ENCODE peak calls at places on chromosomes 16 and 17, in six cellular contexts. Y is right atrium auricular region, L is HEK293T, F is mammary epithelial cell, M is GM20000, P is 8988T. C is an unnamed sample.

GRCh38 chr17:1438593-1439083 is 17.4 kb downstream of the CRK start:
- DNase-seq in Y (no peak), L (no peak), F (no peak), M (no peak), P (no peak), C (peak)

GRCh38 chr16:76639685-76640289 is 362.6 kb downstream of the CNTNAP4 start:
- DNase-seq in Y (no peak), L (peak), F (peak), M (no peak), P (no peak), C (peak)

GRCh38 chr17:74971842-74972106 is 785 bp downstream of the HID1 start:
- DNase-seq in Y (no peak), L (no peak), F (no peak), M (peak), P (no peak), C (no peak)

GRCh38 chr17:61461586-61461966 is 9.4 kb downstream of the TBX4 start:
- DNase-seq in Y (no peak), L (no peak), F (no peak), M (no peak), P (no peak), C (no peak)

GRCh38 chr17:78661092-78661770 is 84.0 kb upstream of the DNAH17 start:
- DNase-seq in Y (no peak), L (no peak), F (peak), M (no peak), P (no peak), C (peak)

GRCh38 chr17:81285179-81285878 is 9.8 kb downstream of the SLC38A10 start:
- DNase-seq in Y (peak), L (no peak), F (no peak), M (peak), P (no peak), C (no peak)

GRCh38 chr17:55334285-55334684 is 69.5 kb downstream of the HLF start:
- DNase-seq in Y (no peak), L (no peak), F (no peak), M (no peak), P (no peak), C (no peak)

GRCh38 chr17:53646835-53647234 is 175.9 kb upstream of the KIF2B start:
- DNase-seq in Y (no peak), L (no peak), F (no peak), M (no peak), P (no peak), C (no peak)

GRCh38 chr16:79008036-79008868 is 592.3 kb downstream of the MAF start:
- DNase-seq in Y (no peak), L (no peak), F (no peak), M (no peak), P (no peak), C (no peak)

GRCh38 chr17:48374650-48375230 is 55.3 kb downstream of the SKAP1 start:
- DNase-seq in Y (no peak), L (peak), F (peak), M (peak), P (peak), C (no peak)

GRCh38 chr16:78122774-78123315 is 23.4 kb downstream of the WWOX start:
- DNase-seq in Y (no peak), L (peak), F (peak), M (peak), P (no peak), C (peak)

GRCh38 chr17:71084219-71084618 is 914.9 kb downstream of the KCNJ2 start:
- DNase-seq in Y (no peak), L (peak), F (peak), M (no peak), P (no peak), C (no peak)

GRCh38 chr17:78973196-78973595 is 6.5 kb downstream of the LGALS3BP start:
- DNase-seq in Y (no peak), L (no peak), F (no peak), M (no peak), P (no peak), C (no peak)

GRCh38 chr16:56488035-56488434 is 31.8 kb downstream of the BBS2 start:
- DNase-seq in Y (no peak), L (no peak), F (no peak), M (no peak), P (no peak), C (no peak)

GRCh38 chr17:60678118-60678444 is 430 bp downstream of the BCAS3 start:
- DNase-seq in Y (no peak), L (peak), F (no peak), M (peak), P (no peak), C (no peak)

GRCh38 chr17:49597928-49598655 is 22.4 kb downstream of the NXPH3 start:
- DNase-seq in Y (no peak), L (no peak), F (no peak), M (no peak), P (no peak), C (no peak)

GRCh38 chr17:7742729-7743128 is 25.2 kb downstream of the DNAH2 start:
- DNase-seq in Y (no peak), L (no peak), F (no peak), M (no peak), P (no peak), C (no peak)

GRCh38 chr17:33929181-33929724 is 325.8 kb upstream of the CCL2 start:
- DNase-seq in Y (no peak), L (no peak), F (no peak), M (no peak), P (no peak), C (no peak)

GRCh38 chr17:83151442-83152220 is 72.2 kb downstream of the METRNL start:
- DNase-seq in Y (peak), L (no peak), F (no peak), M (no peak), P (no peak), C (peak)

GRCh38 chr17:72079700-72080099 is 41.1 kb upstream of the SOX9 start:
- DNase-seq in Y (peak), L (no peak), F (no peak), M (no peak), P (no peak), C (no peak)

GRCh38 chr16:82773018-82773417 is 146.2 kb downstream of the CDH13 start:
- DNase-seq in Y (no peak), L (no peak), F (peak), M (no peak), P (no peak), C (no peak)

GRCh38 chr16:85398688-85399582 is 214.2 kb upstream of the GSE1 start:
- DNase-seq in Y (no peak), L (no peak), F (no peak), M (no peak), P (no peak), C (no peak)

GRCh38 chr17:48241131-48241591 is 133.6 kb downstream of the SNX11 start:
- DNase-seq in Y (peak), L (no peak), F (peak), M (peak), P (no peak), C (peak)

GRCh38 chr17:50556803-50557202 is 3.7 kb upstream of the CACNA1G start:
- DNase-seq in Y (no peak), L (no peak), F (no peak), M (no peak), P (no peak), C (no peak)

GRCh38 chr17:37142294-37142944 is 193.7 kb downstream of the AATF start:
- DNase-seq in Y (no peak), L (no peak), F (no peak), M (no peak), P (no peak), C (no peak)

C was measured in kidney glomerular epithelial cell.